ENCODE peak calls at places on chromosomes 13 and 19, in seven cellular contexts. One of them, this sample, is unnamed.

GRCh38 chr19:41226053-41226873 is 7.2 kb downstream of the AXL start:
- DNase-seq in astrocyte of the cerebellum: peak; percentile 53
- DNase-seq in mucosa of descending colon: peak; percentile 71
- DNase-seq in cardiac muscle cell: peak; percentile 93
- DNase-seq in AG10803: peak; percentile 93
- DNase-seq in PC-9: peak; percentile 97
- DNase-seq in fibroblast of villous mesenchyme: peak; percentile 87
- DNase-seq in this sample: peak; percentile 65

GRCh38 chr19:17966497-17967257 is at the start of gene KCNN1:
- DNase-seq in astrocyte of the cerebellum: no peak
- DNase-seq in mucosa of descending colon: no peak
- DNase-seq in cardiac muscle cell: no peak
- DNase-seq in AG10803: no peak
- DNase-seq in PC-9: no peak
- DNase-seq in fibroblast of villous mesenchyme: no peak
- DNase-seq in this sample: no peak

GRCh38 chr19:9406798-9407352 is 28.5 kb downstream of the ZNF266 start:
- DNase-seq in astrocyte of the cerebellum: peak; percentile 29
- DNase-seq in mucosa of descending colon: peak; percentile 69
- DNase-seq in cardiac muscle cell: peak; percentile 92
- DNase-seq in AG10803: peak; percentile 84
- DNase-seq in PC-9: peak; percentile 74
- DNase-seq in fibroblast of villous mesenchyme: peak; percentile 88
- DNase-seq in this sample: peak; percentile 26

GRCh38 chr13:65400707-65401106 is 1829.4 kb downstream of the PCDH9 start:
- DNase-seq in astrocyte of the cerebellum: no peak
- DNase-seq in mucosa of descending colon: no peak
- DNase-seq in cardiac muscle cell: no peak
- DNase-seq in AG10803: no peak
- DNase-seq in PC-9: no peak
- DNase-seq in fibroblast of villous mesenchyme: no peak
- DNase-seq in this sample: no peak

GRCh38 chr13:59547950-59548349 is 615.8 kb downstream of the DIAPH3 start:
- DNase-seq in astrocyte of the cerebellum: no peak
- DNase-seq in mucosa of descending colon: no peak
- DNase-seq in cardiac muscle cell: no peak
- DNase-seq in AG10803: no peak
- DNase-seq in PC-9: no peak
- DNase-seq in fibroblast of villous mesenchyme: no peak
- DNase-seq in this sample: no peak

GRCh38 chr19:35313614-35314013 is 15.4 kb upstream of the CD22 start:
- DNase-seq in astrocyte of the cerebellum: no peak
- DNase-seq in mucosa of descending colon: no peak
- DNase-seq in cardiac muscle cell: no peak
- DNase-seq in AG10803: no peak
- DNase-seq in PC-9: peak; percentile 87
- DNase-seq in fibroblast of villous mesenchyme: no peak
- DNase-seq in this sample: no peak

GRCh38 chr13:32726374-32727037 is 140.3 kb downstream of the PDS5B start:
- DNase-seq in astrocyte of the cerebellum: no peak
- DNase-seq in mucosa of descending colon: no peak
- DNase-seq in cardiac muscle cell: peak; percentile 27
- DNase-seq in AG10803: no peak
- DNase-seq in PC-9: no peak
- DNase-seq in fibroblast of villous mesenchyme: peak; percentile 29
- DNase-seq in this sample: no peak

GRCh38 chr13:38363219-38363618 is 13.6 kb downstream of the UFM1 start:
- DNase-seq in astrocyte of the cerebellum: no peak
- DNase-seq in mucosa of descending colon: no peak
- DNase-seq in cardiac muscle cell: no peak
- DNase-seq in AG10803: no peak
- DNase-seq in PC-9: no peak
- DNase-seq in fibroblast of villous mesenchyme: no peak
- DNase-seq in this sample: no peak

GRCh38 chr19:19261350-19262189 is 11.5 kb downstream of the TM6SF2 start:
- DNase-seq in astrocyte of the cerebellum: no peak
- DNase-seq in mucosa of descending colon: no peak
- DNase-seq in cardiac muscle cell: no peak
- DNase-seq in AG10803: no peak
- DNase-seq in PC-9: no peak
- DNase-seq in fibroblast of villous mesenchyme: no peak
- DNase-seq in this sample: no peak

GRCh38 chr19:35695895-35696422 is 8.4 kb upstream of the ZBTB32 start:
- DNase-seq in astrocyte of the cerebellum: no peak
- DNase-seq in mucosa of descending colon: no peak
- DNase-seq in cardiac muscle cell: no peak
- DNase-seq in AG10803: no peak
- DNase-seq in PC-9: no peak
- DNase-seq in fibroblast of villous mesenchyme: no peak
- DNase-seq in this sample: no peak

GRCh38 chr19:53103141-53103902 is at the start of gene ZNF160:
- DNase-seq in astrocyte of the cerebellum: peak; percentile 87
- DNase-seq in mucosa of descending colon: peak; percentile 99
- DNase-seq in cardiac muscle cell: peak; percentile 98
- DNase-seq in AG10803: peak; percentile 95
- DNase-seq in PC-9: peak; percentile 99
- DNase-seq in fibroblast of villous mesenchyme: peak; percentile 96
- DNase-seq in this sample: peak; percentile 83
- H3K4me3 ChIP-seq in astrocyte of the cerebellum: peak within 1 kb of the TSS; percentile 93
- H3K4me3 ChIP-seq in mucosa of descending colon: peak within 1 kb of the TSS; percentile 63
- H3K4me3 ChIP-seq in cardiac muscle cell: peak within 1 kb of the TSS; percentile 86
- H3K4me3 ChIP-seq in AG10803: peak within 1 kb of the TSS; percentile 92
- H3K4me3 ChIP-seq in PC-9: peak within 1 kb of the TSS; percentile 94
- H3K4me3 ChIP-seq in fibroblast of villous mesenchyme: peak within 1 kb of the TSS; percentile 98
- H3K4me3 ChIP-seq in this sample: peak within 1 kb of the TSS; percentile 94

DNA sequence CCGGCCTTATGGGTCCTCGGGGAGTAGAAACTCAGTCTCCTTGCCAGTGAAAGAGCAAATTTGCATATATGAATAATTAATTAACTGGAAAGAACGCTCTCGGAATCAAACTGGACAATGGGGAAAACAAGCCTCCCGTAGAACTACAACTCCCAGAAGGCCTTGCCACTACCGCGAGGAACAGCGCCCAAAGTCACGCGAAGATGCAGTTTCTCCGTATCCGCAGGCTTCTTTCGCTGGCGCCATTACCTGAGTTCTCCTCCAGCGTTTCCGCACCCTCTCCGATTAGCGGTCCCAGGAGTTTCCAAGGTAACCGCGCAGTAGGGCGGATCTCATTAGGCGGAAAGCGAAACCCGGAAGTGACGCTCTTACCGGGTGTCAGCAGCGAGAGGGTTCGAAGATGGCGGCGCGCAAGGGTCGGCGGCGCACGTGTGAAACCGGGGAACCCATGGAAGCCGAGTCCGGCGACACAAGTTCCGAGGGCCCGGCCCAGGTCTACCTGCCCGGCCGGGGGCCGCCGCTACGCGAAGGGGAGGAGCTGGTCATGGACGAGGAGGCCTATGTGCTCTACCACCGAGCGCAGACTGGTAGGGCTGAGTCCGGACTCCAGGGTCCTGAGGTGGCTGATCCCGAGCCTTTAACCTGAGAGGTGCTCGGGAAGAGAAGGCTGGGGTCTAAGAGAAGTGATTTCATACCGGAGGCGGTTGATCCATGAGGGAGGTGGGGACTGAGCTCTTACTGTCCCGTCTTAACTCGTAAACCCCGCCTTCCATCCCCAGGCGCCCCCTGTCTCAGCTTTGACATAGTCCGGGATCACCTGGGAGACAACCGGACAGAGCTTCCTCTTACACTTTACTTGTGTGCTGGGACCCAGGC is at the start of gene GRWD1:
- DNase-seq in astrocyte of the cerebellum: peak; percentile 96
- DNase-seq in mucosa of descending colon: peak; percentile 94
- DNase-seq in cardiac muscle cell: peak; percentile 97
- DNase-seq in AG10803: peak; percentile 93
- DNase-seq in PC-9: peak; percentile 87
- DNase-seq in fibroblast of villous mesenchyme: peak; percentile 95
- DNase-seq in this sample: peak; percentile 89
- TF ChIP-seq CTCF in astrocyte of the cerebellum: peak; percentile 19
- TF ChIP-seq CTCF in mucosa of descending colon: no peak
- TF ChIP-seq CTCF in cardiac muscle cell: peak; percentile 7
- TF ChIP-seq CTCF in AG10803: no peak
- TF ChIP-seq CTCF in PC-9: peak; percentile 54
- TF ChIP-seq CTCF in fibroblast of villous mesenchyme: peak; percentile 15
- TF ChIP-seq CTCF in this sample: peak; percentile 25

GRCh38 chr13:107866007-107866665 is 349.2 kb downstream of the LIG4 start:
- DNase-seq in astrocyte of the cerebellum: no peak
- DNase-seq in mucosa of descending colon: no peak
- DNase-seq in cardiac muscle cell: peak; percentile 51
- DNase-seq in AG10803: peak; percentile 26
- DNase-seq in PC-9: peak; percentile 21
- DNase-seq in fibroblast of villous mesenchyme: peak; percentile 38
- DNase-seq in this sample: no peak
- H3K4me3 ChIP-seq in astrocyte of the cerebellum: peak overlapping the region; percentile 71
- H3K4me3 ChIP-seq in mucosa of descending colon: no peak overlapping the region
- H3K4me3 ChIP-seq in cardiac muscle cell: peak overlapping the region; percentile 58
- H3K4me3 ChIP-seq in AG10803: peak overlapping the region; percentile 58
- H3K4me3 ChIP-seq in PC-9: peak overlapping the region; percentile 47
- H3K4me3 ChIP-seq in fibroblast of villous mesenchyme: peak overlapping the region; percentile 59
- H3K4me3 ChIP-seq in this sample: peak overlapping the region; percentile 87

GRCh38 chr13:68232351-68233130 is 1002.4 kb upstream of the PCDH9 start:
- DNase-seq in astrocyte of the cerebellum: no peak
- DNase-seq in mucosa of descending colon: no peak
- DNase-seq in cardiac muscle cell: no peak
- DNase-seq in AG10803: no peak
- DNase-seq in PC-9: no peak
- DNase-seq in fibroblast of villous mesenchyme: no peak
- DNase-seq in this sample: no peak

GRCh38 chr13:68234278-68234677 is 1004.1 kb upstream of the PCDH9 start:
- DNase-seq in astrocyte of the cerebellum: no peak
- DNase-seq in mucosa of descending colon: peak; percentile 6
- DNase-seq in cardiac muscle cell: no peak
- DNase-seq in AG10803: no peak
- DNase-seq in PC-9: no peak
- DNase-seq in fibroblast of villous mesenchyme: no peak
- DNase-seq in this sample: no peak
- TF ChIP-seq CTCF in astrocyte of the cerebellum: peak; percentile 16
- TF ChIP-seq CTCF in mucosa of descending colon: no peak
- TF ChIP-seq CTCF in cardiac muscle cell: no peak
- TF ChIP-seq CTCF in AG10803: no peak
- TF ChIP-seq CTCF in PC-9: no peak
- TF ChIP-seq CTCF in fibroblast of villous mesenchyme: no peak
- TF ChIP-seq CTCF in this sample: no peak

GRCh38 chr13:113211774-113212173 is 2.4 kb downstream of the CUL4A start:
- DNase-seq in astrocyte of the cerebellum: no peak
- DNase-seq in mucosa of descending colon: no peak
- DNase-seq in cardiac muscle cell: no peak
- DNase-seq in AG10803: no peak
- DNase-seq in PC-9: no peak
- DNase-seq in fibroblast of villous mesenchyme: no peak
- DNase-seq in this sample: no peak

GRCh38 chr13:113220877-113221276 is 11.5 kb downstream of the CUL4A start:
- DNase-seq in astrocyte of the cerebellum: no peak
- DNase-seq in mucosa of descending colon: no peak
- DNase-seq in cardiac muscle cell: no peak
- DNase-seq in AG10803: peak; percentile 44
- DNase-seq in PC-9: no peak
- DNase-seq in fibroblast of villous mesenchyme: peak; percentile 23
- DNase-seq in this sample: no peak

GRCh38 chr13:113220141-113220598 is 10.8 kb downstream of the CUL4A start:
- DNase-seq in astrocyte of the cerebellum: no peak
- DNase-seq in mucosa of descending colon: peak; percentile 75
- DNase-seq in cardiac muscle cell: no peak
- DNase-seq in AG10803: no peak
- DNase-seq in PC-9: no peak
- DNase-seq in fibroblast of villous mesenchyme: no peak
- DNase-seq in this sample: no peak

GRCh38 chr13:113219311-113219940 is 10.0 kb downstream of the CUL4A start:
- DNase-seq in astrocyte of the cerebellum: no peak
- DNase-seq in mucosa of descending colon: no peak
- DNase-seq in cardiac muscle cell: no peak
- DNase-seq in AG10803: no peak
- DNase-seq in PC-9: no peak
- DNase-seq in fibroblast of villous mesenchyme: peak; percentile 16
- DNase-seq in this sample: no peak

DNA sequence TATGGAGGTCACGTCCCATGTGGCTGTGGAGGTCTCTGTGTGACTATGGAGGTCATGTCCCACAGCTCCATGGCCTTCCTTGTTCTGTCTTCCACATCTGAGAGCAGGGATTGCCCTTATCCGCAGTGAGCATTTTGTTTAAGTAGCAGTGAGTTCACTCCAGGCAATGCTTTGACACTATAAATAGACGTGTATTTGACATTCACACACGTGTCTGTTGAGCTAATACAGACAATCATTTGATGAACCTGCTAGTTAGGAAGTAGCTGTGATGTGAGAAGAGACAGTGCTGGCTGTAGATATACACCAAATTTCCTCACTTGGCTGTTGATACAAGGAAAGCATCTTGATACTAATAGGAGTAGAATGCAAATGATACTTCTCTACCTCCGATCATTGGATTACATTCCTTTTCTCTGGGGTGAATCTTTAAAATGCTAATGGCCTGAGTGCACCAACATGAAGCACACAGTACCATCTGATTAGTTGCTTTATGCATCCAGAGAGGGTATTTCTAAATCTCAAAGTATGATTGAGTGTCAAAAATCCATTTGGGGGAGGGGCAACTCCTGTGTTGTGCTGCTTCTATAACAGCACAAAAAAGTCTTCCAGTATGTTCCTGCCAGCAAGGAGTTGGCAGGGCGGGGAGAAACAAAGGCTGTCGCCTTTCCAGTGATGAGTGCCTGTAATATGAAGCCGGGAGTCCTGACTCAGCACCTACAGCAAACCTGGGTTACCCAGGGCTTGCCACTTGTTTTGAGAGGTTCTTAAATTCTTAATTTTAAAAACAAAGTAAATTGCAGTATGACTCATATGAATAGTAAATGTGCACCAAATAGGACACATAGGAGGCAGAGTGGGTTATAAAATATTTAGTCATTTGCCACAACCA is 7.0 kb downstream of the CUL4A start:
- DNase-seq in astrocyte of the cerebellum: no peak
- DNase-seq in mucosa of descending colon: peak; percentile 36
- DNase-seq in cardiac muscle cell: peak; percentile 52
- DNase-seq in AG10803: peak; percentile 62
- DNase-seq in PC-9: peak; percentile 73
- DNase-seq in fibroblast of villous mesenchyme: peak; percentile 61
- DNase-seq in this sample: peak; percentile 40
- H3K4me3 ChIP-seq in astrocyte of the cerebellum: no peak overlapping the region
- H3K4me3 ChIP-seq in mucosa of descending colon: no peak overlapping the region
- H3K4me3 ChIP-seq in cardiac muscle cell: no peak overlapping the region
- H3K4me3 ChIP-seq in AG10803: no peak overlapping the region
- H3K4me3 ChIP-seq in PC-9: no peak overlapping the region
- H3K4me3 ChIP-seq in fibroblast of villous mesenchyme: no peak overlapping the region
- H3K4me3 ChIP-seq in this sample: no peak overlapping the region

DNA sequence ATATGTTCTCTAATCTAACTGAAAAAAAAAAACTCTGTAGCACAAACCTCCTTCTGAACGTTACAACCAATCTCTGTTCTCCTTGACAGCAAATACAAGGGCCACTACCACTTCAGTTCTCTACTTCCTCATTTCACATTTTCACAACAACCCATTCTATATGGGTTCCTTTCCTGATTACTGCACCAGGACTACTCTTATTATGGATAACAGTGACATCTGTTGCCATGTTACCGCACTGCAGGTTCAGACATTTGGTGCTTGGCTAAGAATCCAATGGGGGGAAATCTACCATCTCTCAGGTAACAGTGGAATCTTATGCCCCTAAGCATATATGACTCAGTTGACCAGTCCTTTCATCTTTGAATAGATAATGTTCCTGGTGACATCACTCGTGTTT is 11.6 kb upstream of the FPR3 start:
- DNase-seq in astrocyte of the cerebellum: no peak
- DNase-seq in mucosa of descending colon: no peak
- DNase-seq in cardiac muscle cell: peak; percentile 58
- DNase-seq in AG10803: peak; percentile 28
- DNase-seq in PC-9: no peak
- DNase-seq in fibroblast of villous mesenchyme: peak; percentile 36
- DNase-seq in this sample: no peak
- TF ChIP-seq CTCF in astrocyte of the cerebellum: peak; percentile 24
- TF ChIP-seq CTCF in mucosa of descending colon: no peak
- TF ChIP-seq CTCF in cardiac muscle cell: peak; percentile 43
- TF ChIP-seq CTCF in AG10803: peak; percentile 63
- TF ChIP-seq CTCF in PC-9: peak; percentile 45
- TF ChIP-seq CTCF in fibroblast of villous mesenchyme: peak; percentile 37
- TF ChIP-seq CTCF in this sample: peak; percentile 41

This sample was measured in retinal pigment epithelial cell.